ENCODE peak calls at places on chromosomes 16 and 17, in five cellular contexts. One of them, this sample, is unnamed.

GRCh38 chr16:27721548-27722265 is 171.8 kb downstream of the KATNIP start:
- DNase-seq in SK-N-SH: peak
- DNase-seq in HepG2: peak
- DNase-seq in K562: no peak
- DNase-seq in GM12878: no peak
- DNase-seq in this sample: peak

GRCh38 chr16:680967-681745 is 946 bp downstream of the STUB1 start:
- DNase-seq in SK-N-SH: no peak
- DNase-seq in HepG2: peak
- DNase-seq in K562: no peak
- DNase-seq in GM12878: no peak
- DNase-seq in this sample: peak

GRCh38 chr17:80783971-80784370 is 207.7 kb upstream of the CHMP6 start:
- DNase-seq in SK-N-SH: no peak
- DNase-seq in HepG2: no peak
- DNase-seq in K562: no peak
- DNase-seq in GM12878: no peak
- DNase-seq in this sample: no peak

GRCh38 chr17:45869676-45870341 is 24.5 kb upstream of the MAPT start:
- DNase-seq in SK-N-SH: no peak
- DNase-seq in HepG2: no peak
- DNase-seq in K562: peak
- DNase-seq in GM12878: no peak
- DNase-seq in this sample: peak

GRCh38 chr17:42458497-42459255 is at the start of gene ATP6V0A1:
- DNase-seq in SK-N-SH: peak
- DNase-seq in HepG2: peak
- DNase-seq in K562: peak
- DNase-seq in GM12878: peak
- DNase-seq in this sample: peak

GRCh38 chr17:9833922-9834321 is 8.2 kb downstream of the GLP2R start:
- DNase-seq in SK-N-SH: no peak
- DNase-seq in HepG2: no peak
- DNase-seq in K562: no peak
- DNase-seq in GM12878: no peak
- DNase-seq in this sample: no peak

GRCh38 chr17:17782425-17783120 is 54.2 kb downstream of the SREBF1 start:
- DNase-seq in SK-N-SH: peak
- DNase-seq in HepG2: no peak
- DNase-seq in K562: peak
- DNase-seq in GM12878: no peak
- DNase-seq in this sample: no peak

GRCh38 chr17:81256616-81257015 is 17.5 kb downstream of the NDUFAF8 start:
- DNase-seq in SK-N-SH: no peak
- DNase-seq in HepG2: no peak
- DNase-seq in K562: no peak
- DNase-seq in GM12878: no peak
- DNase-seq in this sample: peak

GRCh38 chr17:28737770-28738679 is 5.8 kb upstream of the TRAF4 start:
- DNase-seq in SK-N-SH: no peak
- DNase-seq in HepG2: no peak
- DNase-seq in K562: no peak
- DNase-seq in GM12878: peak
- DNase-seq in this sample: no peak

GRCh38 chr17:12959441-12959840 is 58.4 kb downstream of the ELAC2 start:
- DNase-seq in SK-N-SH: no peak
- DNase-seq in HepG2: no peak
- DNase-seq in K562: no peak
- DNase-seq in GM12878: no peak
- DNase-seq in this sample: peak

GRCh38 chr17:81285179-81285878 is 9.8 kb downstream of the SLC38A10 start:
- DNase-seq in SK-N-SH: no peak
- DNase-seq in HepG2: no peak
- DNase-seq in K562: peak
- DNase-seq in GM12878: no peak
- DNase-seq in this sample: peak

GRCh38 chr17:73371285-73371684 is 59.5 kb upstream of the CDC42EP4 start:
- DNase-seq in SK-N-SH: no peak
- DNase-seq in HepG2: no peak
- DNase-seq in K562: no peak
- DNase-seq in GM12878: no peak
- DNase-seq in this sample: peak

GRCh38 chr17:7477392-7478275 is 1.8 kb downstream of the ZBTB4 start:
- DNase-seq in SK-N-SH: peak
- DNase-seq in HepG2: peak
- DNase-seq in K562: no peak
- DNase-seq in GM12878: no peak
- DNase-seq in this sample: peak

GRCh38 chr16:89344846-89345577 is 127.5 kb downstream of the ZNF778 start:
- DNase-seq in SK-N-SH: no peak
- DNase-seq in HepG2: no peak
- DNase-seq in K562: no peak
- DNase-seq in GM12878: no peak
- DNase-seq in this sample: no peak

GRCh38 chr16:80614908-80615696 is 74.3 kb downstream of the DYNLRB2 start:
- DNase-seq in SK-N-SH: no peak
- DNase-seq in HepG2: no peak
- DNase-seq in K562: peak
- DNase-seq in GM12878: no peak
- DNase-seq in this sample: peak

GRCh38 chr17:8073627-8074485 is 13.7 kb downstream of the ALOX12B start:
- DNase-seq in SK-N-SH: peak
- DNase-seq in HepG2: peak
- DNase-seq in K562: peak
- DNase-seq in GM12878: no peak
- DNase-seq in this sample: peak

GRCh38 chr17:49717371-49717841 is 9.6 kb upstream of the SLC35B1 start:
- DNase-seq in SK-N-SH: no peak
- DNase-seq in HepG2: no peak
- DNase-seq in K562: no peak
- DNase-seq in GM12878: no peak
- DNase-seq in this sample: no peak

GRCh38 chr17:74523308-74523707 is 8.0 kb downstream of the CD300LB start:
- DNase-seq in SK-N-SH: no peak
- DNase-seq in HepG2: no peak
- DNase-seq in K562: no peak
- DNase-seq in GM12878: no peak
- DNase-seq in this sample: no peak

GRCh38 chr17:74522381-74523090 is 8.7 kb downstream of the CD300LB start:
- DNase-seq in SK-N-SH: no peak
- DNase-seq in HepG2: no peak
- DNase-seq in K562: no peak
- DNase-seq in GM12878: no peak
- DNase-seq in this sample: no peak

GRCh38 chr17:74520790-74521480 is 10.3 kb downstream of the CD300LB start:
- DNase-seq in SK-N-SH: no peak
- DNase-seq in HepG2: no peak
- DNase-seq in K562: no peak
- DNase-seq in GM12878: no peak
- DNase-seq in this sample: no peak

GRCh38 chr17:74519951-74520553 is 11.2 kb downstream of the CD300LB start:
- DNase-seq in SK-N-SH: no peak
- DNase-seq in HepG2: no peak
- DNase-seq in K562: no peak
- DNase-seq in GM12878: no peak
- DNase-seq in this sample: no peak

DNA sequence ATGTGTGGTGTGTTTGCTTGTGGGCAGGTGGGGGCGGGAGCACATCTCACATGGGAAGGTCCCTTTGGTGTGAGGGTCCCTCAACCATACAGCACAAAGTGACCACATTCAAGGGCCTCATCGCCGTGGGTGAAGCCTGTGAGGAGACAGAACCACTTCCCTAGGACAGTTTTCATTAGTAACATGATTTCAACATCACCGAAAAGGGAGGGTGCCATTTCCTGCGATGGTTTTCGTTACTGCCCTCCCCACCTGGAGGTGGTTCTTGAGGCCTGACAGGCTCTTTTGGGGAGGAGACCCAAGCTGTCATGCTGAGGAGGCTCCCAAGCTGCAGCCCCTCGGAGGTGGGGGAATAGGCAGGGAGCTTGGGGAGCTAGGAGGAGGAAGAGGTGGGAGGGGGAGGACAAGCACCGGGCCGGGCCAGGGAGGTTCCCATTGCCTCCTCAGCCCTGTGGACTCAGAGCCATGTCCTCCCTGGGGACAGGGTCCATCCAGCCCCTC is 9.5 kb downstream of the CD300LB start:
- DNase-seq in SK-N-SH: no peak
- DNase-seq in HepG2: no peak
- DNase-seq in K562: no peak
- DNase-seq in GM12878: no peak
- DNase-seq in this sample: no peak
- TF ChIP-seq MXI1 in SK-N-SH: no peak
- TF ChIP-seq MXI1 in HepG2: no peak
- TF ChIP-seq MXI1 in K562: no peak
- TF ChIP-seq MXI1 in GM12878: no peak
- TF ChIP-seq MXI1 in this sample: no peak

GRCh38 chr16:48452991-48453760 is 68.0 kb upstream of the SIAH1 start:
- DNase-seq in SK-N-SH: no peak
- DNase-seq in HepG2: no peak
- DNase-seq in K562: no peak
- DNase-seq in GM12878: no peak
- DNase-seq in this sample: no peak
- TF ChIP-seq MXI1 in SK-N-SH: no peak
- TF ChIP-seq MXI1 in HepG2: no peak
- TF ChIP-seq MXI1 in K562: no peak
- TF ChIP-seq MXI1 in GM12878: no peak
- TF ChIP-seq MXI1 in this sample: no peak

DNA sequence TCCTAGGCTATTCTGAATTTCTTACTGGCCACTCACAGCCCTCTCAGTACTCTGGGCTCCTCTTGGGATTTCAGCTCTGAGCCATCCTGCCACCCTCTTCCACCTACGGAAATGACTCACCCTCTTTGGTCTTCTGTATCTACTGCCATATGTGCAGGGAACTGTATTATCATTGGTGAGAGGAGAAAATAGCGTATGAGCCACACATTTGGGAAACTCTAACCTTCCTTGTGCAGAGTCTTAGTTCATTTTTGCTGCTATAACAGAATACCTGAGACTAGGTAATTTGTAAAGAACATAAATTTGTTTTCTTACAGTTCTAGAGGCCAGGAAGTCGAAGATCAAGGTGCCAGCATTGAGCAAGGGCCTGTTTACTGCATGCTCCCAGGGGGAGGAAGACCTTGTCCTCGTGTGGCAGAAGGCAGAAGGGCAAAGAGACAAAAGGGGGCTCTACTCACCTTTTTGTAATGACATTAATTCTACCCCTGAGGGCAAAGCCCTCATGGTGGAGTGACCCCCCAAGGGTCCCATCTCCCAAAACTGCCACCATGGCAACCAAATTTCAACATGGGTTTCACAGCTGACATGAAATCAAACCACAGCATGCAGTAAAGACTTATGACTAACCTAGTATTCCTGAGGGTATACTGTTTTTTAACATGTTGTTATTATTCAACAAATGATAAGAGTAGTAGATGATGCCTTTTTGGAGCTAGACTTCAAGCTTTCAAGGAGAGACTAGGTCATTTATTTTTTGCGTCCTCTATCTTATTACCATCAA is 191.8 kb downstream of the PRKCA start:
- DNase-seq in SK-N-SH: no peak
- DNase-seq in HepG2: no peak
- DNase-seq in K562: peak
- DNase-seq in GM12878: no peak
- DNase-seq in this sample: peak
- TF ChIP-seq MXI1 in SK-N-SH: no peak
- TF ChIP-seq MXI1 in HepG2: no peak
- TF ChIP-seq MXI1 in K562: no peak
- TF ChIP-seq MXI1 in GM12878: no peak
- TF ChIP-seq MXI1 in this sample: no peak

GRCh38 chr16:4693296-4693955 is at the start of gene NUDT16L1:
- DNase-seq in SK-N-SH: peak
- DNase-seq in HepG2: peak
- DNase-seq in K562: peak
- DNase-seq in GM12878: peak
- DNase-seq in this sample: peak

GRCh38 chr16:4695473-4696171 is 2.3 kb downstream of the NUDT16L1 start:
- DNase-seq in SK-N-SH: no peak
- DNase-seq in HepG2: no peak
- DNase-seq in K562: no peak
- DNase-seq in GM12878: no peak
- DNase-seq in this sample: no peak

GRCh38 chr16:4693956-4694663 is 748 bp downstream of the NUDT16L1 start:
- DNase-seq in SK-N-SH: peak
- DNase-seq in HepG2: no peak
- DNase-seq in K562: peak
- DNase-seq in GM12878: no peak
- DNase-seq in this sample: peak

GRCh38 chr16:4696172-4696904 is 3.0 kb downstream of the NUDT16L1 start:
- DNase-seq in SK-N-SH: peak
- DNase-seq in HepG2: no peak
- DNase-seq in K562: no peak
- DNase-seq in GM12878: no peak
- DNase-seq in this sample: no peak

GRCh38 chr16:4694664-4695451 is 1.5 kb downstream of the NUDT16L1 start:
- DNase-seq in SK-N-SH: peak
- DNase-seq in HepG2: no peak
- DNase-seq in K562: no peak
- DNase-seq in GM12878: no peak
- DNase-seq in this sample: no peak
- TF ChIP-seq MXI1 in SK-N-SH: no peak
- TF ChIP-seq MXI1 in HepG2: no peak
- TF ChIP-seq MXI1 in K562: no peak
- TF ChIP-seq MXI1 in GM12878: no peak
- TF ChIP-seq MXI1 in this sample: no peak

This sample was measured in IMR-90.